ENCODE peak calls at places on chromosomes 11 and 22, in nine cellular contexts. I, B, S, R, P, U, T, E and M are unnamed samples.
A peak's percentile ranks its signal among the peaks of the same experiment; 100 is the strongest.

GRCh38 chr11:115179647-115180046 is 324.6 kb downstream of the CADM1 start:
- DNase-seq in R (no peak), U (no peak), T (no peak), I (no peak), S (no peak), B (no peak), E (no peak), P (no peak), M (no peak)

GRCh38 chr11:110580571-110580970 is 131.7 kb downstream of the ARHGAP20 start:
- DNase-seq in E (no peak), U (no peak), T (no peak), P (no peak), I (no peak), R (no peak), S (no peak), B (no peak), M (no peak)

GRCh38 chr11:35619030-35619753 is 932 bp downstream of the FJX1 start:
- DNase-seq in E (peak; percentile 55), I (peak; percentile 71), S (peak; percentile 77), U (no peak), P (no peak), T (peak; percentile 63), R (no peak), B (no peak), M (no peak)

GRCh38 chr22:50731811-50732624 is 6.0 kb upstream of the ACR start:
- DNase-seq in S (peak; percentile 45), I (peak; percentile 40), E (peak; percentile 55), P (peak; percentile 57), B (peak; percentile 15), U (peak; percentile 49), R (peak; percentile 60), T (peak; percentile 64), M (no peak)

GRCh38 chr22:20414059-20414440 is 20.1 kb downstream of the ZNF74 start:
- DNase-seq in P (no peak), I (no peak), B (no peak), T (no peak), E (no peak), U (no peak), S (no peak), R (no peak), M (no peak)

GRCh38 chr11:123569387-123569786 is 85.0 kb downstream of the SCN3B start:
- DNase-seq in B (no peak), R (no peak), T (no peak), E (no peak), S (no peak), U (no peak), P (no peak), I (no peak), M (no peak)

GRCh38 chr22:25048659-25049657 is 96.4 kb downstream of the KIAA1671 start:
- DNase-seq in P (peak; percentile 56), R (peak; percentile 70), I (peak; percentile 45), T (peak; percentile 76), U (peak; percentile 69), B (no peak), S (peak; percentile 64), E (peak; percentile 73), M (peak; percentile 31)

GRCh38 chr11:111329306-111330204 is 31.2 kb downstream of the POU2AF3 start:
- DNase-seq in E (no peak), B (no peak), T (no peak), P (no peak), I (no peak), R (no peak), U (no peak), S (no peak), M (no peak)

GRCh38 chr22:34111210-34111824 is 191.0 kb upstream of the LARGE1 start:
- DNase-seq in B (no peak), R (peak; percentile 33), U (no peak), P (no peak), E (peak; percentile 10), I (peak; percentile 17), T (no peak), S (peak; percentile 22), M (no peak)

GRCh38 chr11:77084581-77085191 is 17.9 kb downstream of the CAPN5 start:
- DNase-seq in B (peak; percentile 9), R (peak; percentile 26), U (no peak), I (no peak), E (no peak), T (peak; percentile 51), S (no peak), P (no peak), M (peak; percentile 36)

GRCh38 chr22:42967005-42967404 is 47.9 kb downstream of the PACSIN2 start:
- DNase-seq in R (no peak), I (no peak), S (no peak), P (no peak), T (no peak), B (no peak), E (no peak), U (no peak), M (no peak)

GRCh38 chr11:1336836-1337646 is 27.6 kb upstream of the TOLLIP start:
- DNase-seq in U (peak; percentile 42), P (peak; percentile 58), I (no peak), E (no peak), R (no peak), S (peak; percentile 41), B (no peak), T (peak; percentile 75), M (no peak)

GRCh38 chr11:1335264-1335810 is 25.9 kb upstream of the TOLLIP start:
- DNase-seq in P (no peak), T (no peak), S (no peak), U (no peak), R (no peak), B (no peak), E (no peak), I (no peak), M (no peak)

GRCh38 chr11:1337647-1338007 is 28.2 kb upstream of the TOLLIP start:
- DNase-seq in S (no peak), I (no peak), B (no peak), P (no peak), U (peak; percentile 23), R (no peak), E (no peak), T (no peak), M (no peak)

GRCh38 chr11:1333860-1334259 is 24.4 kb upstream of the TOLLIP start:
- DNase-seq in S (no peak), U (no peak), P (no peak), R (no peak), E (no peak), I (no peak), B (no peak), T (no peak), M (no peak)

DNA sequence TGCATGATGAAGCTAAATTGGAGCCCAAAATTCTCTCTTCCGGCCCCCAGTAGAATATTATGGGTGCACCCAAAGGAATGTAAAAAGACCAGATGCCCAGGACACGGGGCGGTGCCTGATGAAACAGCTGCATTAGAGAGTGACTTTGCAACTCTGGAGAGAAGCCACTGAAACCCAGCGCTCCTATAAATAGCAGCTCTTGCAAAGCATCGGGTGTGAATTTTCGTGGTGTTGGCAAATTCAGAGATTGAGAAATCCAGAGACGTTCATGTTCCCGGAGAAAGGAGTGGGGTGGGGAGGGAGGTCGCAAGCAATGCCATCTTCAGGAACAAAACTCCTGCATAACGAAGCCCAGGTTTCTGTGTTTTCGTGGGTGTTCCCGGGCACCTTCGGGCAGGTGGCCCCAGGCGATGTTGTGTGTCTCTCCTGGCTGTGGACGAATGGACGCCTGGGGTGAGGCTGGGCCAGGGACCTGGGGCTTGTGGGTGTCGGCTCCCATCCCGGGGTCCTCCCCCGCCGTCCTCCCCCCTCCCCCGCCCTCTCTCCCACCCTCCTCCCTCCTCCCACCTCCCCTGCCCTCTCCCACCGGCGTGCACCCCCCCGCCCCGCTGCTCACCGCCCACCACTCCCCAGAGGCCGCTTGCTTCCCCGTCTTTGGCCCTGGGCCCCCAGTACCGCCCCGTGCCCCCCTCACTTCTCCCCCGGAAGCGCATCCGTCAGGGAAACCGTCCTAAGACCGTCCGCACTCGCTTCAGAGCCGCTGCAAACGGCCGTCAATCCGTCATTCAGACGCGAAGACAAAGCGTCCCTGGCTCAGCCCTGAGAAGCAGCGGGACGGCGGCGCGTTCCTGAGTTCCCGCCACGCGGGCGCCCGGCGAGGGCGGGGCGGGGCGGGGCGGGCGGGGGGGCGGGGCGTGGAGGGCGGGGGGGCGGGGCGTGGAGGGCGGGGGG is 26.7 kb upstream of the TOLLIP start:
- DNase-seq in B (peak; percentile 72), R (peak; percentile 57), I (peak; percentile 36), E (peak; percentile 94), S (peak; percentile 53), P (peak; percentile 38), U (peak; percentile 67), T (peak; percentile 70), M (peak; percentile 62)
- H3K27ac ChIP-seq in B (peak overlapping the region; percentile 84), R (peak overlapping the region; percentile 87), I (no peak overlapping the region), E (no peak overlapping the region), S (peak overlapping the region; percentile 90), P (no peak overlapping the region), U (no peak overlapping the region), T (no peak overlapping the region), M (peak overlapping the region; percentile 79)

DNA sequence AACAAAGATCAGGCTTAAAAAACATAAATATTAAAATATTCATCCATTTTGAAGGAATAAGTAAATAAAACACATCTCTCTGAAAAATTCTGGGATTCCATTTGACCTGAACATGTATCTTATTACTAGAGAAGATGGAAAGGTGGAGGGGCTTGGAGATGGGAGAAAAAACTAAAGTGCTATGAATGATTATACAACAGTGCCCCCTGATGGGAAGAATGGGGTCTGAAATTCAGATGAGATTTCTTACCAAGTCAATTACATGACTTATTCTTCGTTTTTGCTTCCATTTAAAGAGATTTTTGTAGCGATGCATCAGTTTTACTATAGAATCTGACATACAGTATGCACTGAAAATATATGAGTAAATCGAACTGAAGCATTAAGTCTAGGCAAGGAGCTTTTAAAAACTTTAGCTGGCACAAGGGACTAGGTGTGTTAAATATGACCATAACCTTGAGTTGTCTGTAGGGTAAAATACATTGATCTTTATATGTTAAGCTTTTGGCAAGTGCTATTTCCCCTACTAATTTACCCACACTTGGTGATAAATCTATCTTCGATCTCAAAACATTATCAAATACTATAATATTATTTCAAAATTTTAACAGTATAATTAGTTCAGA is 718.8 kb downstream of the CNTN5 start:
- DNase-seq in U (no peak), P (no peak), B (no peak), T (no peak), R (no peak), I (peak; percentile 1), E (peak; percentile 68), S (peak; percentile 32), M (no peak)
- TF ChIP-seq CTCF in U (no peak), P (no peak), B (peak; percentile 43), T (peak; percentile 48), R (peak; percentile 9), I (peak; percentile 34), E (peak; percentile 61), S (peak; percentile 69), M (peak; percentile 43)

GRCh38 chr11:12294613-12295012 is 82.8 kb upstream of the PARVA start:
- DNase-seq in S (no peak), T (no peak), P (no peak), R (peak; percentile 8), I (no peak), U (no peak), B (no peak), E (no peak), M (no peak)
- H3K27ac ChIP-seq in S (no peak overlapping the region), T (no peak overlapping the region), P (no peak overlapping the region), R (no peak overlapping the region), I (no peak overlapping the region), U (no peak overlapping the region), B (no peak overlapping the region), E (no peak overlapping the region), M (no peak overlapping the region)

DNA sequence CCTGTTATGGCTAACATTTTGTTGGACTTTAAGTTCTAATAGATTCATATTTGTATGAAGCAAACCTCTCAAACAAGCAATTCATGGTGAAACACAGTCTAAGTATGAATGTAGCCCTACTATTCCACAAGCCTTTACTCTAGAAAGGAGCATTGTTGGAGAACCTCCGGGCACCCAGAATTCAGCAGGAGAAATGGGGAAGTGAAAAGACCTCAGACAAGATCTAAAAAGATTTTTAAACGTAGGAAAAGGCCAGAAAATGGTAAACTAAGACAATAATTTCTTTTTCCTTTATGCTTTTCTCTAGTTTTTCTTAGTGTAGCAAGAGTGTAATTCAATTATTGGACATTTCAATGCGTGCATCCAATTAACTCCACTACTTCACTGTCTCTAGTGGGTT is 426.4 kb downstream of the INSC start:
- DNase-seq in T (no peak), S (no peak), E (no peak), I (no peak), U (no peak), R (no peak), P (no peak), B (no peak), M (no peak)
- TF ChIP-seq CTCF in T (no peak), S (no peak), E (no peak), I (no peak), U (no peak), R (no peak), P (no peak), B (no peak), M (no peak)